ENCODE peak calls at places on chromosomes 5 and 9, in nine cellular contexts. T is stimulated activated CD4-positive, alpha-beta T cell treated with anti-CD3 and anti-CD28 coated beads, Interleukin-4, amount 100 ng/mL, for 24 hours; O is D341Med; F is NCI-H1694; N is GDM1; G is COR-L47; R is stimulated activated CD8-positive, alpha-beta memory T cell treated with anti-CD3 and anti-CD28 coated beads, Interleukin-15, amount 100 ng/mL, for 24 hours; E is endothelial cell; J is hypothalamus. X is an unnamed sample.

GRCh38 chr9:115213777-115214428 is 95.9 kb upstream of the TNC start:
- DNase-seq in G (no peak), R (no peak), F (no peak), T (no peak), N (no peak), J (no peak), O (no peak), E (no peak), X (peak; percentile 84)

GRCh38 chr9:70229579-70229978 is 29.2 kb upstream of the SMC5 start:
- DNase-seq in J (no peak), O (no peak), R (no peak), T (no peak), E (no peak), G (peak; percentile 16), N (no peak), F (no peak), X (peak; percentile 31)

GRCh38 chr5:93611900-93612898 is 29.2 kb downstream of the NR2F1 start:
- DNase-seq in N (no peak), E (no peak), O (peak; percentile 60), R (no peak), F (no peak), T (no peak), J (no peak), G (peak; percentile 72), X (no peak)

GRCh38 chr9:107172160-107172978 is 110.7 kb upstream of the RAD23B start:
- DNase-seq in F (peak; percentile 64), G (peak; percentile 37), T (peak; percentile 62), N (peak; percentile 46), O (peak; percentile 70), R (no peak), E (peak; percentile 80), J (peak; percentile 77), X (peak; percentile 73)

GRCh38 chr5:74943905-74944304 is 77.7 kb upstream of the FAM169A start:
- DNase-seq in O (no peak), R (no peak), N (no peak), T (no peak), F (no peak), J (no peak), E (no peak), G (no peak), X (no peak)

GRCh38 chr5:135570453-135570764 is 8.4 kb downstream of the CXCL14 start:
- DNase-seq in R (no peak), G (no peak), N (no peak), O (no peak), J (no peak), E (no peak), T (no peak), F (no peak), X (no peak)

GRCh38 chr9:107039546-107039945 is 176.6 kb downstream of the ZNF462 start:
- DNase-seq in E (no peak), O (no peak), J (no peak), F (no peak), N (no peak), R (no peak), G (peak; percentile 2), T (no peak), X (peak; percentile 38)

GRCh38 chr5:77774981-77775772 is 962 bp downstream of the TBCA start:
- DNase-seq in T (no peak), E (no peak), J (peak; percentile 23), O (no peak), N (no peak), G (no peak), R (no peak), F (no peak), X (no peak)

GRCh38 chr5:5191906-5192305 is 51.8 kb downstream of the ADAMTS16 start:
- DNase-seq in F (no peak), T (no peak), E (no peak), G (no peak), R (no peak), J (no peak), O (no peak), N (no peak), X (no peak)

GRCh38 chr5:71653119-71653518 is 66.0 kb upstream of the CARTPT start:
- DNase-seq in O (no peak), G (peak; percentile 44), N (no peak), E (no peak), J (no peak), T (no peak), R (no peak), F (peak; percentile 81), X (peak; percentile 6)

GRCh38 chr5:93578813-93579560 is 2.0 kb downstream of the NR2F1-AS1 start:
- DNase-seq in N (no peak), O (no peak), J (peak; percentile 39), R (no peak), G (peak; percentile 43), T (no peak), E (no peak), F (no peak), X (no peak)

GRCh38 chr9:114678130-114678529 is 3.9 kb downstream of the TEX48 start:
- DNase-seq in N (no peak), R (no peak), E (no peak), J (no peak), F (no peak), G (no peak), O (no peak), T (no peak), X (no peak)

GRCh38 chr5:43304520-43304919 is 8.7 kb downstream of the HMGCS1 start:
- DNase-seq in N (no peak), F (no peak), T (no peak), J (no peak), R (no peak), G (no peak), O (no peak), E (no peak), X (no peak)

GRCh38 chr9:87405677-87406544 is 91.8 kb upstream of the DAPK1 start:
- DNase-seq in G (no peak), J (no peak), T (no peak), O (no peak), E (no peak), R (no peak), N (no peak), F (no peak), X (no peak)

GRCh38 chr5:66406761-66407289 is 189.4 kb upstream of the MAST4 start:
- DNase-seq in E (no peak), F (peak; percentile 88), G (peak; percentile 67), R (no peak), N (no peak), J (no peak), O (no peak), T (no peak), X (no peak)

GRCh38 chr5:160675988-160676387 is 176.0 kb downstream of the ATP10B start:
- DNase-seq in E (no peak), R (no peak), O (no peak), T (no peak), G (no peak), J (no peak), F (no peak), N (no peak), X (no peak)

GRCh38 chr9:135492886-135493669 is 7.4 kb upstream of the MRPS2 start:
- DNase-seq in J (no peak), O (no peak), R (no peak), F (no peak), T (no peak), N (no peak), E (no peak), G (no peak), X (no peak)

GRCh38 chr9:134601764-134602163 is 39.8 kb upstream of the COL5A1 start:
- DNase-seq in J (no peak), G (no peak), N (no peak), E (no peak), F (no peak), R (no peak), T (no peak), O (no peak), X (no peak)

X was measured in AG08395.